ENCODE peak calls at places on chromosomes 4 and X, in nine cellular contexts. R is activated naive CD4-positive, alpha-beta T cell treated with anti-CD3 and anti-CD28 coated beads, Interleukin-2, amount 50 U/mL, for 16 hours; S is endothelial cell; T is upper lobe of left lung; G is brain microvascular endothelial cell; W is stimulated activated CD4-positive, alpha-beta T cell treated with anti-CD3 and anti-CD28 coated beads, Interleukin-15, amount 100 ng/mL, for 1 hour; H is fibroblast of villous mesenchyme; P is HT1080; V is AG09309. J is an unnamed sample.
A peak's percentile ranks its signal among the peaks of the same experiment; 100 is the strongest.

GRCh38 chr4:6608758-6609414 is 31.6 kb upstream of the MRFAP1 start:
- DNase-seq in S (peak; percentile 19), R (no peak), G (peak; percentile 6), P (no peak), V (no peak), H (no peak), T (no peak), W (no peak), J (peak; percentile 18)

GRCh38 chrX:44494357-44494756 is 48.3 kb downstream of the FUNDC1 start:
- DNase-seq in T (no peak), W (no peak), H (no peak), S (no peak), R (no peak), G (no peak), V (no peak), P (no peak), J (no peak)

GRCh38 chr4:114225462-114225861 is 246.0 kb upstream of the ARSJ start:
- DNase-seq in W (no peak), S (no peak), P (no peak), G (no peak), H (no peak), R (no peak), V (no peak), T (no peak), J (no peak)

GRCh38 chrX:39499996-39500395 is 597.8 kb downstream of the BCOR start:
- DNase-seq in G (no peak), W (no peak), R (no peak), P (no peak), T (no peak), H (no peak), S (no peak), V (no peak), J (no peak)

GRCh38 chrX:120251471-120252011 is 929 bp downstream of the ZBTB33 start:
- DNase-seq in R (peak; percentile 9), T (peak; percentile 31), P (peak; percentile 21), G (no peak), S (peak; percentile 8), W (peak; percentile 2), H (peak; percentile 43), V (no peak), J (no peak)

GRCh38 chr4:139676365-139676764 is 10.7 kb downstream of the MGST2 start:
- DNase-seq in P (no peak), G (no peak), V (no peak), W (no peak), T (no peak), S (no peak), H (no peak), R (no peak), J (no peak)

GRCh38 chr4:189092596-189092995 is 848.1 kb upstream of the FRG1 start:
- DNase-seq in G (peak; percentile 43), W (no peak), H (peak; percentile 58), T (no peak), R (no peak), V (no peak), S (no peak), P (peak; percentile 57), J (no peak)

GRCh38 chrX:45322820-45323219 is 122.1 kb upstream of the DIPK2B start:
- DNase-seq in T (no peak), P (peak; percentile 39), G (no peak), R (no peak), W (no peak), H (no peak), V (no peak), S (no peak), J (no peak)

J was measured in central memory CD8-positive, alpha-beta T cell.